ENCODE peak calls at places on chromosome 11, in six cellular contexts. U, W, L, C, J and V are unnamed samples.

GRCh38 chr11:95736268-95737208 is 53.0 kb downstream of the FAM76B start:
- DNase-seq in L (no peak), J (no peak), C (no peak), U (no peak), W (no peak), V (no peak)

GRCh38 chr11:64745219-64745522 is 1.2 kb upstream of the RASGRP2 start:
- DNase-seq in L (peak), W (no peak), J (no peak), U (peak), C (no peak), V (no peak)

GRCh38 chr11:7555067-7555699 is 41.4 kb downstream of the PPFIBP2 start:
- DNase-seq in C (no peak), W (no peak), U (no peak), J (no peak), L (no peak), V (no peak)

GRCh38 chr11:73218106-73218829 is at the start of gene P2RY2:
- DNase-seq in J (peak), U (peak), L (peak), C (peak), W (no peak), V (no peak)

GRCh38 chr11:2612884-2613571 is 86.8 kb downstream of the KCNQ1OT1 start:
- DNase-seq in W (no peak), L (no peak), C (no peak), U (no peak), J (no peak), V (no peak)

GRCh38 chr11:9269492-9270030 is 4.4 kb upstream of the DENND5A start:
- DNase-seq in L (no peak), U (no peak), J (no peak), C (no peak), W (no peak), V (peak)

GRCh38 chr11:35730254-35730653 is 67.7 kb downstream of the TRIM44 start:
- DNase-seq in L (no peak), J (no peak), C (no peak), W (no peak), U (no peak), V (no peak)

GRCh38 chr11:101363706-101364275 is 220.0 kb downstream of the TRPC6 start:
- DNase-seq in U (no peak), W (no peak), C (no peak), J (no peak), L (no peak), V (no peak)

GRCh38 chr11:57476883-57477506 is 16.7 kb downstream of the RTN4RL2 start:
- DNase-seq in W (no peak), L (no peak), J (no peak), C (no peak), U (no peak), V (no peak)

GRCh38 chr11:70810131-70810530 is 411.8 kb downstream of the CTTN start:
- DNase-seq in C (no peak), U (peak), W (no peak), J (no peak), L (no peak), V (no peak)

GRCh38 chr11:96015911-96016565 is 92.1 kb upstream of the MTMR2 start:
- DNase-seq in U (no peak), C (no peak), L (no peak), W (no peak), J (no peak), V (no peak)

GRCh38 chr11:128692750-128693578 is 908 bp upstream of the FLI1 start:
- DNase-seq in C (no peak), W (no peak), U (peak), L (no peak), J (no peak), V (no peak)

GRCh38 chr11:47605921-47606320 is 11.7 kb upstream of the C1QTNF4 start:
- DNase-seq in C (no peak), W (no peak), U (no peak), J (no peak), L (no peak), V (no peak)

GRCh38 chr11:41246399-41246745 is 213.1 kb downstream of the LRRC4C start:
- DNase-seq in W (no peak), C (no peak), J (no peak), U (peak), L (no peak), V (no peak)

GRCh38 chr11:133978816-133979215 is 22.0 kb upstream of the IGSF9B start:
- DNase-seq in C (peak), J (no peak), L (no peak), U (no peak), W (no peak), V (no peak)

GRCh38 chr11:115168229-115168671 is 336.0 kb downstream of the CADM1 start:
- DNase-seq in U (no peak), C (peak), W (no peak), L (no peak), J (no peak), V (no peak)

GRCh38 chr11:12418019-12418611 is 40.7 kb downstream of the PARVA start:
- DNase-seq in J (no peak), L (no peak), U (peak), W (no peak), C (no peak), V (no peak)

GRCh38 chr11:31986201-31986889 is 104.5 kb upstream of the RCN1 start:
- DNase-seq in L (no peak), W (no peak), C (no peak), U (no peak), J (no peak), V (no peak)

GRCh38 chr11:86064236-86064803 is 4.6 kb downstream of the PICALM start:
- DNase-seq in W (no peak), J (no peak), U (no peak), C (peak), L (no peak), V (peak)
- H3K4me3 ChIP-seq in W (no peak), J (no peak), U (no peak), C (no peak), L (no peak), V (no peak)

GRCh38 chr11:61699737-61700160 is 19.6 kb downstream of the DAGLA start:
- DNase-seq in C (peak), J (no peak), L (no peak), U (peak), W (no peak), V (no peak)

GRCh38 chr11:61702701-61703312 is 22.6 kb downstream of the DAGLA start:
- DNase-seq in W (no peak), C (no peak), L (no peak), J (no peak), U (no peak), V (no peak)

GRCh38 chr11:61700221-61700620 is 20.0 kb downstream of the DAGLA start:
- DNase-seq in W (no peak), J (no peak), C (peak), U (no peak), L (no peak), V (no peak)

GRCh38 chr11:61700720-61701119 is 20.5 kb downstream of the DAGLA start:
- DNase-seq in J (no peak), U (peak), C (peak), L (no peak), W (no peak), V (no peak)

DNA sequence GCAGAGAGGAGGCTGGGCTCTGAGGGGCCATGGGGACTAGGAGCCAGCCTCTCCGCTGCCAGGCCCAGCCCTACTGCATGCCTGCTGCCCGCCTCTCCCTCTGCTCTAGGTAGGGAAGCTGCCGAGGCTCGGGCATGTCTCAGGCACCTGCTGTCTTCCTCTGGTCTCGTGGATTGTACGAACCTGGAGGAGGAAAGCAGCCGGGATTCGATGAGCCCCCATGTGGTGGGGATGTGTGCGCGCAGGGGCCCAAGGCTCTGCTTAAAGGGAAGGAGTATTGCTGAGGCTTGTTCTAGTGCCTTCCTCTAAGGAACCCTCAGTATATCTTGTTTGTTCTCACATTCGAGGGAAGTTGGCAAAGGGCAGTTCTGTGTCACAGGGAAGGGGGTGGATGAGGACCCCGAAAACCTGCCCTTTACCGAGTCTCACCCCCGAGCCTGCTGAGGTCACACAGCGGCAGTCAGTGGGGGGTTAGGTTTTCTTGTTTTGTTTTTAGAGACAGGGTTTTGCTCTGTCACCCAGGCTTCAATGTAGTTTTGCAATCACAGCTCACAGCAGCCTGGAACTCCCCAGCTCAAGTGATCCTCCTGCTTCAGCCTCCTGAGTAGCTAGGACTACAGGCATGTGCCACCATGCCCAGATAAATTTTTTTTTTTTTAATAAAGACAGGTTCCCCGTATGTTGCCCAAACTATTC is 21.3 kb downstream of the DAGLA start:
- DNase-seq in L (no peak), W (no peak), U (no peak), C (peak), J (no peak), V (no peak)
- TF ChIP-seq CTCF in L (no peak), W (peak), U (peak), C (peak), J (no peak), V (peak)

DNA sequence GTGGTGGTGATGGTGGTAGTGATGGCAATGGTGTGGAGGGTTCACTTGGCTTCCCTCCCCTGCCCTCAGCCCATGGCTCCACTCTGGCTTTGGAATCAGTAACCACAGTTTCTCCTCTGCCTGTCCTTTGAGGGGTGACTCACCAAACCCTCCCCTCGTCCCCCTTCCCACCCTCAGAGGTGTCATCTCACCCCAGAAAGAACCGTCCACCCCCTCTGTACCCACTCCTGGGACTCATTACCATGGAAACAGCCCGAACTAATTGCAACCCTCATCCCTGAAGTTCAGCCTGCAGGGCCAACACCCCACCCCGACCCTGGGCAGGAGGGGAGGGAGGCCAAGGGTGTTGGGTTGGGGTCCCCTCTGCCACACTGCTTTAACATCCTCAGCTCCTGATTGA is 26.6 kb downstream of the PHLDB1 start:
- DNase-seq in J (no peak), C (no peak), U (no peak), L (no peak), W (no peak), V (no peak)
- H3K4me3 ChIP-seq in J (no peak), C (no peak), U (no peak), L (no peak), W (no peak), V (no peak)

DNA sequence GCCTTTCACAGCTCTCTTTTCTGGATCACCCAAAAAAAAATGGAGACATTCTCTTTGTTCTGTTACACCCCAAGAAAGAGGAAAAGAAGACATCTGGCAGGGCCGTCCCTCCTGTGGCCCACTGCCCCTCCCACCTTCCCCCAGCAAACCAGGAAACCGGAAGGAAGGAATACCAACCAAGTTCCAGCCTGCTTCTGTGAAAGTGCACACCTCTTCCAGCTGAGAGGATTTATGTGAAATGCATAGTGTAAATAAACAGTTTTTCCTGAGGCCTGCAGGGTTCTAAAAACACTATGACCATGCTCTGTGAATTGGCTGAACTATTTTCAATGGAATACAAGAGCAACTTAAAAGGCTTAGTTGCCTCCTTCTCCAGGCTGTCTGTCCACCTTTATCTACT is 50.0 kb upstream of the CHST1 start:
- DNase-seq in C (peak), L (no peak), J (no peak), W (no peak), U (no peak), V (no peak)
- TF ChIP-seq CTCF in C (no peak), L (no peak), J (no peak), W (no peak), U (no peak), V (no peak)

GRCh38 chr11:117928818-117929567 is at the start of gene TMPRSS13:
- DNase-seq in U (peak), J (no peak), C (peak), L (peak), W (no peak), V (no peak)
- H3K4me3 ChIP-seq in U (no peak), J (no peak), C (peak), L (no peak), W (no peak), V (no peak)

DNA sequence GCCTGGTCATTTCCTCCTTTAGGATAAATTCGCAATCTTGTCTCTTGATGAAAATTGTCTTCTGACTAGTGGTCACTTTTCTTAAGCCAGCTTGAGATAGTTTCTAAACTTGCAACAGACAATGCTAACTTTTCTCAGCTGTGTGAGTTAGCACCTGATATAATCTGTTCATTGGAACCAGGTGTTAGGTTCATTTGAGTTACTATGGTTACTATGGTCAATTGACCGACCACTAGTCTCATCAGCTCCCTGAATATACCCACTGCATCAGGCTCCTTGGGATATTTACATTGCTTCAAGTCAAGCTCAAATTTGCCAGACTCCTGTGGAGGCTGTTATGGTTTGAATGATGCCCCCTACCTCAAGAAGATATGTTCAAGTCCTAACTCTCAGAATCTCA is 54.5 kb downstream of the SC5D start:
- DNase-seq in L (no peak), W (no peak), U (no peak), J (no peak), C (no peak), V (no peak)
- TF ChIP-seq CTCF in L (no peak), W (no peak), U (no peak), J (no peak), C (no peak), V (no peak)